ENCODE peak calls at places on chromosomes 3 and 15, in six cellular contexts. L is omental fat pad, S is right lobe of liver, P is AG08396, K is AG04450, Z is globus pallidus. V is an unnamed sample.
A peak's percentile ranks its signal among the peaks of the same experiment; 100 is the strongest.

GRCh38 chr15:74240002-74240568 is 4.0 kb downstream of the CCDC33 start:
- DNase-seq in L (peak; percentile 32), S (peak; percentile 92), P (peak; percentile 70), K (no peak), Z (peak; percentile 86), V (peak; percentile 86)

GRCh38 chr3:161744366-161744765 is 247.8 kb downstream of the OTOL1 start:
- DNase-seq in L (no peak), S (no peak), P (no peak), K (no peak), Z (no peak), V (no peak)

GRCh38 chr15:79171320-79172031 is 80.9 kb upstream of the RASGRF1 start:
- DNase-seq in L (no peak), S (no peak), P (no peak), K (no peak), Z (no peak), V (no peak)

GRCh38 chr3:113890256-113890900 is 51.8 kb downstream of the GRAMD1C start:
- DNase-seq in L (no peak), S (peak; percentile 65), P (no peak), K (no peak), Z (no peak), V (peak; percentile 79)

GRCh38 chr3:104273046-104273649 is 1093.6 kb upstream of the ALCAM start:
- DNase-seq in L (no peak), S (no peak), P (no peak), K (no peak), Z (peak; percentile 63), V (no peak)

GRCh38 chr15:88048759-88049158 is 207.8 kb downstream of the NTRK3 start:
- DNase-seq in L (no peak), S (no peak), P (no peak), K (no peak), Z (no peak), V (no peak)

GRCh38 chr15:67093146-67093874 is 27.9 kb downstream of the SMAD3 start:
- DNase-seq in L (peak; percentile 18), S (no peak), P (no peak), K (no peak), Z (peak; percentile 65), V (no peak)

GRCh38 chr3:107373896-107374295 is 3.3 kb upstream of the CCDC54 start:
- DNase-seq in L (no peak), S (no peak), P (no peak), K (no peak), Z (no peak), V (no peak)

GRCh38 chr15:70830615-70831014 is 23.3 kb downstream of the LARP6 start:
- DNase-seq in L (no peak), S (no peak), P (no peak), K (no peak), Z (no peak), V (peak; percentile 39)